ENCODE peak calls at places on chromosomes 6 and 20, in eight cellular contexts. One of them, this sample, is unnamed.

GRCh38 chr20:54555150-54555549 is 79.8 kb downstream of the DOK5 start:
- DNase-seq in choroid plexus epithelial cell: no peak
- DNase-seq in NB4: no peak
- DNase-seq in thyroid gland: no peak
- DNase-seq in GM06990: no peak
- DNase-seq in K562: no peak
- DNase-seq in tibial artery: no peak
- DNase-seq in left lung: no peak
- DNase-seq in this sample: no peak

GRCh38 chr6:159790149-159790946 is at the start of gene MRPL18:
- DNase-seq in choroid plexus epithelial cell: peak
- DNase-seq in NB4: peak
- DNase-seq in thyroid gland: peak
- DNase-seq in GM06990: peak
- DNase-seq in K562: peak
- DNase-seq in tibial artery: peak
- DNase-seq in left lung: peak
- DNase-seq in this sample: peak

GRCh38 chr6:31031095-31031494 is 20.8 kb downstream of the MUC22 start:
- DNase-seq in choroid plexus epithelial cell: no peak
- DNase-seq in NB4: no peak
- DNase-seq in thyroid gland: no peak
- DNase-seq in GM06990: no peak
- DNase-seq in K562: no peak
- DNase-seq in tibial artery: no peak
- DNase-seq in left lung: no peak
- DNase-seq in this sample: no peak

GRCh38 chr6:158408552-158409130 is 96.4 kb downstream of the TULP4 start:
- DNase-seq in choroid plexus epithelial cell: peak
- DNase-seq in NB4: peak
- DNase-seq in thyroid gland: no peak
- DNase-seq in GM06990: no peak
- DNase-seq in K562: peak
- DNase-seq in tibial artery: peak
- DNase-seq in left lung: peak
- DNase-seq in this sample: peak

GRCh38 chr6:149497365-149497764 is 12.6 kb upstream of the ZC3H12D start:
- DNase-seq in choroid plexus epithelial cell: no peak
- DNase-seq in NB4: no peak
- DNase-seq in thyroid gland: no peak
- DNase-seq in GM06990: no peak
- DNase-seq in K562: no peak
- DNase-seq in tibial artery: no peak
- DNase-seq in left lung: no peak
- DNase-seq in this sample: no peak

GRCh38 chr6:35021014-35021413 is 120.1 kb downstream of the TCP11 start:
- DNase-seq in choroid plexus epithelial cell: no peak
- DNase-seq in NB4: no peak
- DNase-seq in thyroid gland: no peak
- DNase-seq in GM06990: no peak
- DNase-seq in K562: no peak
- DNase-seq in tibial artery: peak
- DNase-seq in left lung: no peak
- DNase-seq in this sample: no peak

GRCh38 chr6:21874372-21874771 is 280.8 kb downstream of the SOX4 start:
- DNase-seq in choroid plexus epithelial cell: no peak
- DNase-seq in NB4: no peak
- DNase-seq in thyroid gland: no peak
- DNase-seq in GM06990: no peak
- DNase-seq in K562: no peak
- DNase-seq in tibial artery: no peak
- DNase-seq in left lung: no peak
- DNase-seq in this sample: no peak

GRCh38 chr6:25088513-25088912 is 152.8 kb upstream of the RIPOR2 start:
- DNase-seq in choroid plexus epithelial cell: peak
- DNase-seq in NB4: no peak
- DNase-seq in thyroid gland: no peak
- DNase-seq in GM06990: no peak
- DNase-seq in K562: no peak
- DNase-seq in tibial artery: no peak
- DNase-seq in left lung: no peak
- DNase-seq in this sample: peak

GRCh38 chr6:89299451-89299850 is 15.6 kb downstream of the GABRR2 start:
- DNase-seq in choroid plexus epithelial cell: no peak
- DNase-seq in NB4: no peak
- DNase-seq in thyroid gland: no peak
- DNase-seq in GM06990: no peak
- DNase-seq in K562: no peak
- DNase-seq in tibial artery: no peak
- DNase-seq in left lung: no peak
- DNase-seq in this sample: no peak

GRCh38 chr20:2873010-2873746 is at the start of gene PTPRA:
- DNase-seq in choroid plexus epithelial cell: peak
- DNase-seq in NB4: peak
- DNase-seq in thyroid gland: peak
- DNase-seq in GM06990: peak
- DNase-seq in K562: peak
- DNase-seq in tibial artery: peak
- DNase-seq in left lung: peak
- DNase-seq in this sample: peak

GRCh38 chr6:47483516-47483852 is 5.9 kb downstream of the CD2AP start:
- DNase-seq in choroid plexus epithelial cell: no peak
- DNase-seq in NB4: no peak
- DNase-seq in thyroid gland: no peak
- DNase-seq in GM06990: no peak
- DNase-seq in K562: no peak
- DNase-seq in tibial artery: no peak
- DNase-seq in left lung: no peak
- DNase-seq in this sample: no peak
- TF ChIP-seq CTCF in choroid plexus epithelial cell: no peak
- TF ChIP-seq CTCF in NB4: no peak
- TF ChIP-seq CTCF in thyroid gland: no peak
- TF ChIP-seq CTCF in GM06990: no peak
- TF ChIP-seq CTCF in K562: no peak
- TF ChIP-seq CTCF in tibial artery: no peak
- TF ChIP-seq CTCF in left lung: no peak
- TF ChIP-seq CTCF in this sample: no peak

GRCh38 chr20:63006611-63007471 is at the start of gene BHLHE23:
- DNase-seq in choroid plexus epithelial cell: no peak
- DNase-seq in NB4: peak
- DNase-seq in thyroid gland: no peak
- DNase-seq in GM06990: no peak
- DNase-seq in K562: no peak
- DNase-seq in tibial artery: no peak
- DNase-seq in left lung: no peak
- DNase-seq in this sample: no peak
- H3K4me3 ChIP-seq in choroid plexus epithelial cell: no peak
- H3K4me3 ChIP-seq in NB4: no peak
- H3K4me3 ChIP-seq in thyroid gland: no peak
- H3K4me3 ChIP-seq in GM06990: no peak
- H3K4me3 ChIP-seq in K562: no peak
- H3K4me3 ChIP-seq in tibial artery: no peak
- H3K4me3 ChIP-seq in left lung: no peak
- H3K4me3 ChIP-seq in this sample: no peak

GRCh38 chr6:90892271-90892670 is 305.4 kb upstream of the MAP3K7 start:
- DNase-seq in choroid plexus epithelial cell: no peak
- DNase-seq in NB4: no peak
- DNase-seq in thyroid gland: no peak
- DNase-seq in GM06990: no peak
- DNase-seq in K562: no peak
- DNase-seq in tibial artery: no peak
- DNase-seq in left lung: no peak
- DNase-seq in this sample: no peak
- TF ChIP-seq CTCF in choroid plexus epithelial cell: no peak
- TF ChIP-seq CTCF in NB4: no peak
- TF ChIP-seq CTCF in thyroid gland: no peak
- TF ChIP-seq CTCF in GM06990: no peak
- TF ChIP-seq CTCF in K562: no peak
- TF ChIP-seq CTCF in tibial artery: no peak
- TF ChIP-seq CTCF in left lung: no peak
- TF ChIP-seq CTCF in this sample: no peak

GRCh38 chr6:53635322-53635721 is 30.2 kb downstream of the KLHL31 start:
- DNase-seq in choroid plexus epithelial cell: no peak
- DNase-seq in NB4: no peak
- DNase-seq in thyroid gland: no peak
- DNase-seq in GM06990: no peak
- DNase-seq in K562: no peak
- DNase-seq in tibial artery: no peak
- DNase-seq in left lung: no peak
- DNase-seq in this sample: no peak
- H3K4me3 ChIP-seq in choroid plexus epithelial cell: no peak
- H3K4me3 ChIP-seq in NB4: no peak
- H3K4me3 ChIP-seq in thyroid gland: no peak
- H3K4me3 ChIP-seq in GM06990: no peak
- H3K4me3 ChIP-seq in K562: no peak
- H3K4me3 ChIP-seq in tibial artery: no peak
- H3K4me3 ChIP-seq in left lung: no peak
- H3K4me3 ChIP-seq in this sample: no peak

GRCh38 chr6:141077355-141078333 is 1055.1 kb upstream of the GJE1 start:
- DNase-seq in choroid plexus epithelial cell: peak
- DNase-seq in NB4: peak
- DNase-seq in thyroid gland: no peak
- DNase-seq in GM06990: no peak
- DNase-seq in K562: no peak
- DNase-seq in tibial artery: no peak
- DNase-seq in left lung: no peak
- DNase-seq in this sample: no peak
- TF ChIP-seq CTCF in choroid plexus epithelial cell: peak
- TF ChIP-seq CTCF in NB4: peak
- TF ChIP-seq CTCF in thyroid gland: no peak
- TF ChIP-seq CTCF in GM06990: peak
- TF ChIP-seq CTCF in K562: no peak
- TF ChIP-seq CTCF in tibial artery: no peak
- TF ChIP-seq CTCF in left lung: no peak
- TF ChIP-seq CTCF in this sample: no peak

GRCh38 chr20:38862226-38862625 is 56.7 kb downstream of the PPP1R16B start:
- DNase-seq in choroid plexus epithelial cell: no peak
- DNase-seq in NB4: no peak
- DNase-seq in thyroid gland: no peak
- DNase-seq in GM06990: no peak
- DNase-seq in K562: no peak
- DNase-seq in tibial artery: no peak
- DNase-seq in left lung: no peak
- DNase-seq in this sample: no peak

GRCh38 chr20:38861071-38861401 is 55.5 kb downstream of the PPP1R16B start:
- DNase-seq in choroid plexus epithelial cell: no peak
- DNase-seq in NB4: no peak
- DNase-seq in thyroid gland: no peak
- DNase-seq in GM06990: no peak
- DNase-seq in K562: no peak
- DNase-seq in tibial artery: no peak
- DNase-seq in left lung: no peak
- DNase-seq in this sample: no peak

GRCh38 chr20:38866265-38867061 is 59.8 kb upstream of the FAM83D start:
- DNase-seq in choroid plexus epithelial cell: no peak
- DNase-seq in NB4: no peak
- DNase-seq in thyroid gland: no peak
- DNase-seq in GM06990: no peak
- DNase-seq in K562: no peak
- DNase-seq in tibial artery: no peak
- DNase-seq in left lung: no peak
- DNase-seq in this sample: no peak

GRCh38 chr20:38864662-38865061 is 59.2 kb downstream of the PPP1R16B start:
- DNase-seq in choroid plexus epithelial cell: no peak
- DNase-seq in NB4: no peak
- DNase-seq in thyroid gland: no peak
- DNase-seq in GM06990: no peak
- DNase-seq in K562: no peak
- DNase-seq in tibial artery: no peak
- DNase-seq in left lung: no peak
- DNase-seq in this sample: no peak

DNA sequence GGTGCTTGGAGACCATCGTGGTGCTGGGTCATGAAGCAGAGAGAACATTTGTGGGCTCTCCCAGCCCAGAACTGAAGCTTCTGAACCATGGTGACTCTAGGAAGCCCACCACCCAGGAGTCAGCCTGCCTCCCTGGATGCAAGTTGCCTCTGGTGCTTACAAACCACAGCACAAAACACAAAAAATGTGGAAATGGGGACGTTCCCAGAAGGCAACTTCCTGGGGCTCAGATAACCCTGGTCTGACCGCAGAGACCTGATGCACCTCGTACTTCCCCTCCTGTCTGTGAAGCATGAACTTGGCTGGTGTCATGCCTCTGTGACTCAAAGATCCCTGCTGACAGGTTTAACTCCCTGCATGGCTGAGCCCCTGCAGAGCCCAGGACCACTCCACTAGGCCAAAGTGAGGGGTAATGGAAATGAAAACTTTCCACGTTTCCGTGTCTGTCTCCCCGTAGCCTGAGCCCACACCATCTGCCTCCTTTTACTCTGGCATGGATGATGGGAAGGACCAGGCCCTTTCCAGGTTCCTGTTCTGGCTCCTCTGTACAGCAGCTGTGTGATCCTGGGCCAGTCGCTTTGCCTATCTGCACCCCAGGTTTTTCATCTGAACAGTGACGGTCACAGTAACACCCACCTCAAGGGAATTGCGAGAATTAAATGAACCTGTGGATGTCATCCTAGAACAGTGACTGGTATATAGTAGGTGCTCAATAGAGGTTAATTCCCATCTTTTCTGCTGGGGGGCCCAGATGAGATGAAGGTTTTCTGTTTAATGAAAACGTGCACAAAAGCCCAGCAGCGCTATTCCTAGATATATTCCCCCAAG is 57.7 kb downstream of the PPP1R16B start:
- DNase-seq in choroid plexus epithelial cell: no peak
- DNase-seq in NB4: peak
- DNase-seq in thyroid gland: no peak
- DNase-seq in GM06990: peak
- DNase-seq in K562: peak
- DNase-seq in tibial artery: no peak
- DNase-seq in left lung: no peak
- DNase-seq in this sample: no peak
- H3K4me3 ChIP-seq in choroid plexus epithelial cell: no peak
- H3K4me3 ChIP-seq in NB4: no peak
- H3K4me3 ChIP-seq in thyroid gland: no peak
- H3K4me3 ChIP-seq in GM06990: no peak
- H3K4me3 ChIP-seq in K562: no peak
- H3K4me3 ChIP-seq in tibial artery: no peak
- H3K4me3 ChIP-seq in left lung: no peak
- H3K4me3 ChIP-seq in this sample: no peak